ENCODE peak calls at places on chromosomes 13 and 19, in five cellular contexts. X is foreskin keratinocyte; J is memory B cell; Q is activated CD8-positive, alpha-beta T cell treated with anti-CD3 and anti-CD28 coated beads, Interleukin-2, amount 10 ng/mL, durations not matched to agents 7 days and 5 days; B is T-cell. N is an unnamed sample.

GRCh38 chr19:18286973-18287635 is 5.7 kb upstream of the JUND start:
- ATAC-seq in Q (no peak), X (no peak), B (no peak), J (no peak), N (no peak)

GRCh38 chr19:4575267-4575793 is 15.8 kb upstream of the SEMA6B start:
- ATAC-seq in X (peak), B (no peak), J (no peak), Q (no peak), N (peak)

GRCh38 chr13:50762969-50763568 is 80.4 kb downstream of the DLEU7 start:
- ATAC-seq in B (no peak), Q (no peak), J (peak), X (no peak), N (no peak)

GRCh38 chr19:12804051-12804450 is 2.2 kb downstream of the THSD8 start:
- ATAC-seq in X (no peak), Q (no peak), B (no peak), J (no peak), N (no peak)

GRCh38 chr19:56690668-56691067 is 19.1 kb upstream of the ZNF835 start:
- ATAC-seq in X (no peak), J (no peak), Q (no peak), B (no peak), N (no peak)

GRCh38 chr13:109140777-109141354 is 511.5 kb downstream of the MYO16 start:
- ATAC-seq in X (peak), B (no peak), J (no peak), Q (no peak), N (no peak)

GRCh38 chr13:98970293-98970692 is 7.6 kb downstream of the DOCK9 start:
- ATAC-seq in B (no peak), Q (no peak), X (no peak), J (no peak), N (no peak)

GRCh38 chr13:24195626-24196025 is 35.1 kb downstream of the SPATA13 start:
- ATAC-seq in X (no peak), B (no peak), J (no peak), Q (no peak), N (no peak)

GRCh38 chr19:8209111-8209964 is at the start of gene CERS4:
- ATAC-seq in B (peak), Q (peak), X (peak), J (peak), N (peak)

GRCh38 chr19:6480843-6481415 is 658 bp downstream of the DENND1C start:
- ATAC-seq in J (peak), Q (peak), X (no peak), B (peak), N (no peak)

GRCh38 chr19:33720691-33721682 is 75.7 kb upstream of the KCTD15 start:
- ATAC-seq in B (no peak), Q (no peak), X (no peak), J (no peak), N (no peak)

GRCh38 chr19:7871280-7871529 is 3.0 kb downstream of the PRR36 start:
- ATAC-seq in B (no peak), X (peak), J (no peak), Q (no peak), N (peak)

GRCh38 chr13:97566907-97567306 is 132.9 kb downstream of the RAP2A start:
- ATAC-seq in Q (no peak), J (no peak), X (no peak), B (no peak), N (no peak)

GRCh38 chr19:49152218-49152550 is 3.0 kb downstream of the HRC start:
- ATAC-seq in Q (no peak), X (no peak), B (peak), J (peak), N (no peak)

GRCh38 chr19:52961981-52962380 is 700 bp downstream of the ZNF816 start:
- ATAC-seq in X (no peak), J (no peak), Q (no peak), B (no peak), N (no peak)

GRCh38 chr13:99661791-99662190 is 160.5 kb downstream of the TM9SF2 start:
- ATAC-seq in X (no peak), J (no peak), Q (no peak), B (no peak), N (no peak)

GRCh38 chr19:56720281-56720680 is 48.7 kb upstream of the ZNF835 start:
- ATAC-seq in B (no peak), Q (no peak), X (no peak), J (no peak), N (no peak)

GRCh38 chr13:26423634-26424033 is 133.8 kb upstream of the WASF3 start:
- ATAC-seq in X (no peak), Q (no peak), J (no peak), B (no peak), N (no peak)

GRCh38 chr13:114120486-114121430 is 11.7 kb downstream of the RASA3 start:
- ATAC-seq in B (no peak), Q (no peak), J (no peak), X (no peak), N (no peak)

GRCh38 chr13:35953537-35954206 is 177.5 kb downstream of the DCLK1 start:
- ATAC-seq in Q (no peak), X (peak), J (no peak), B (no peak), N (peak)

GRCh38 chr13:110287031-110287828 is 19.7 kb downstream of the COL4A1 start:
- ATAC-seq in X (peak), Q (no peak), B (no peak), J (no peak), N (no peak)

N was measured in esophagus mucosa.